ENCODE peak calls at places on chromosome 16, in four cellular contexts. Y, Q, X and E are unnamed samples.

GRCh38 chr16:85169333-85170065 is 57.2 kb upstream of the CIBAR2 start:
- DNase-seq in Y (no peak), X (no peak), Q (no peak), E (peak)

GRCh38 chr16:57795431-57795878 is 6.8 kb downstream of the KIFC3 start:
- DNase-seq in Y (no peak), X (no peak), Q (no peak), E (peak)

GRCh38 chr16:22663389-22664064 is 150.4 kb upstream of the HS3ST2 start:
- DNase-seq in X (no peak), Q (no peak), Y (no peak), E (no peak)

GRCh38 chr16:75591001-75591852 is 25.0 kb downstream of the GABARAPL2 start:
- DNase-seq in Y (peak), Q (peak), X (peak), E (peak)

GRCh38 chr16:75304521-75305363 is 53.3 kb upstream of the BCAR1 start:
- DNase-seq in Q (peak), Y (peak), X (peak), E (peak)

GRCh38 chr16:89320717-89321501 is 103.4 kb downstream of the ZNF778 start:
- DNase-seq in X (peak), Q (peak), Y (no peak), E (peak)

GRCh38 chr16:4290236-4290830 is 17.5 kb upstream of the TFAP4 start:
- DNase-seq in Q (no peak), X (no peak), Y (no peak), E (peak)

GRCh38 chr16:78504391-78504945 is 405.0 kb downstream of the WWOX start:
- DNase-seq in Q (peak), X (no peak), Y (no peak), E (no peak)

GRCh38 chr16:58125781-58126335 is 3.3 kb downstream of the CFAP20 start:
- DNase-seq in Y (no peak), Q (no peak), X (no peak), E (no peak)

GRCh38 chr16:77905356-77905920 is 116.9 kb upstream of the CLEC3A start:
- DNase-seq in Q (no peak), Y (no peak), X (no peak), E (no peak)

GRCh38 chr16:67394271-67395104 is 1.2 kb upstream of the TPPP3 start:
- DNase-seq in Y (no peak), X (peak), Q (no peak), E (no peak)

GRCh38 chr16:62036101-62036806 is at the start of gene CDH8:
- DNase-seq in X (no peak), Y (no peak), Q (peak), E (peak)

GRCh38 chr16:51682905-51683304 is 531.8 kb upstream of the SALL1 start:
- DNase-seq in X (no peak), Y (no peak), Q (no peak), E (no peak)

GRCh38 chr16:27313422-27314160 is at the start of gene IL4R:
- DNase-seq in Y (peak), X (peak), Q (no peak), E (peak)

GRCh38 chr16:23986455-23986854 is 150.7 kb downstream of the PRKCB start:
- DNase-seq in Q (no peak), Y (no peak), X (no peak), E (no peak)

GRCh38 chr16:80259289-80259805 is 281.4 kb upstream of the DYNLRB2 start:
- DNase-seq in Y (no peak), X (no peak), Q (no peak), E (peak)

GRCh38 chr16:4306439-4307214 is 9.2 kb upstream of the GLIS2 start:
- DNase-seq in Y (no peak), X (no peak), Q (no peak), E (no peak)

GRCh38 chr16:6165330-6165984 is 1067.9 kb upstream of the EEF2KMT start:
- DNase-seq in Q (no peak), Y (no peak), X (no peak), E (peak)

GRCh38 chr16:85673529-85674417 is 15.0 kb downstream of the GINS2 start:
- DNase-seq in X (peak), Q (peak), Y (no peak), E (peak)

GRCh38 chr16:87041286-87041685 is 275.9 kb downstream of the C16orf95 start:
- DNase-seq in Y (no peak), X (no peak), Q (no peak), E (no peak)

GRCh38 chr16:87295661-87296531 is 21.3 kb downstream of the C16orf95 start:
- DNase-seq in Y (no peak), X (no peak), Q (no peak), E (no peak)

GRCh38 chr16:56480776-56481467 is 29.6 kb downstream of the OGFOD1 start:
- DNase-seq in X (no peak), Q (no peak), Y (no peak), E (no peak)

GRCh38 chr16:31216552-31217530 is at the start of gene PYDC1:
- DNase-seq in X (no peak), Q (no peak), Y (no peak), E (no peak)

GRCh38 chr16:87086156-87086555 is 231.0 kb downstream of the C16orf95 start:
- DNase-seq in X (no peak), Y (no peak), Q (no peak), E (peak)

GRCh38 chr16:85912271-85912974 is 13.5 kb downstream of the IRF8 start:
- DNase-seq in Q (peak), X (no peak), Y (no peak), E (peak)

GRCh38 chr16:2720719-2721633 is 952 bp upstream of the PRSS27 start:
- DNase-seq in Y (peak), X (peak), Q (peak), E (peak)

GRCh38 chr16:76639685-76640289 is 362.6 kb downstream of the CNTNAP4 start:
- DNase-seq in Y (no peak), Q (no peak), X (no peak), E (no peak)

GRCh38 chr16:49443576-49443975 is 70.0 kb downstream of the C16orf78 start:
- DNase-seq in X (no peak), Q (no peak), Y (no peak), E (no peak)

GRCh38 chr16:47817048-47817447 is 338.7 kb downstream of the ABCC12 start:
- DNase-seq in X (no peak), Y (no peak), Q (no peak), E (no peak)

GRCh38 chr16:10080031-10080772 is 102.0 kb downstream of the GRIN2A start:
- DNase-seq in Y (peak), X (peak), Q (no peak), E (peak)

GRCh38 chr16:28320741-28321140 is 28.4 kb downstream of the SBK1 start:
- DNase-seq in Q (no peak), X (no peak), Y (no peak), E (no peak)

GRCh38 chr16:67021321-67021720 is 7.6 kb upstream of the CBFB start:
- DNase-seq in Y (no peak), Q (no peak), X (no peak), E (no peak)

GRCh38 chr16:68365167-68365817 is 54.5 kb downstream of the PRMT7 start:
- DNase-seq in X (no peak), Q (no peak), Y (no peak), E (no peak)

GRCh38 chr16:21264226-21265036 is 13.7 kb downstream of the CRYM start:
- DNase-seq in X (peak), Y (no peak), Q (no peak), E (no peak)

GRCh38 chr16:55528974-55529373 is 20.1 kb downstream of the LPCAT2 start:
- DNase-seq in Q (no peak), Y (no peak), X (no peak), E (no peak)

GRCh38 chr16:24428751-24429150 is 110.6 kb upstream of the RBBP6 start:
- DNase-seq in X (no peak), Y (no peak), Q (no peak), E (no peak)

GRCh38 chr16:16018705-16019104 is 69.3 kb downstream of the ABCC1 start:
- DNase-seq in X (no peak), Q (no peak), Y (no peak), E (no peak)

GRCh38 chr16:70770291-70770967 is 30.5 kb downstream of the VAC14 start:
- DNase-seq in X (no peak), Q (no peak), Y (no peak), E (no peak)

GRCh38 chr16:3001316-3001715 is 11.4 kb upstream of the CLDN9 start:
- DNase-seq in Q (no peak), Y (no peak), X (no peak), E (no peak)

GRCh38 chr16:19230575-19230974 is 55.0 kb upstream of the CLEC19A start:
- DNase-seq in Q (no peak), X (no peak), Y (no peak), E (no peak)

GRCh38 chr16:19227643-19228042 is 57.9 kb upstream of the CLEC19A start:
- DNase-seq in Q (no peak), X (no peak), Y (no peak), E (peak)

GRCh38 chr16:19231881-19232280 is 53.6 kb upstream of the CLEC19A start:
- DNase-seq in Y (no peak), Q (no peak), X (no peak), E (no peak)

GRCh38 chr16:19228575-19228974 is 57.0 kb upstream of the CLEC19A start:
- DNase-seq in Q (no peak), Y (no peak), X (no peak), E (no peak)

GRCh38 chr16:19228057-19228456 is 57.5 kb upstream of the CLEC19A start:
- DNase-seq in Q (no peak), X (no peak), Y (no peak), E (no peak)
- H3K27ac ChIP-seq in Q (no peak), X (no peak), Y (no peak), E (no peak)

GRCh38 chr16:81505011-81505660 is 60.5 kb downstream of the CMIP start:
- DNase-seq in X (no peak), Q (no peak), Y (no peak), E (no peak)
- H3K27ac ChIP-seq in X (no peak), Q (no peak), Y (no peak), E (no peak)

DNA sequence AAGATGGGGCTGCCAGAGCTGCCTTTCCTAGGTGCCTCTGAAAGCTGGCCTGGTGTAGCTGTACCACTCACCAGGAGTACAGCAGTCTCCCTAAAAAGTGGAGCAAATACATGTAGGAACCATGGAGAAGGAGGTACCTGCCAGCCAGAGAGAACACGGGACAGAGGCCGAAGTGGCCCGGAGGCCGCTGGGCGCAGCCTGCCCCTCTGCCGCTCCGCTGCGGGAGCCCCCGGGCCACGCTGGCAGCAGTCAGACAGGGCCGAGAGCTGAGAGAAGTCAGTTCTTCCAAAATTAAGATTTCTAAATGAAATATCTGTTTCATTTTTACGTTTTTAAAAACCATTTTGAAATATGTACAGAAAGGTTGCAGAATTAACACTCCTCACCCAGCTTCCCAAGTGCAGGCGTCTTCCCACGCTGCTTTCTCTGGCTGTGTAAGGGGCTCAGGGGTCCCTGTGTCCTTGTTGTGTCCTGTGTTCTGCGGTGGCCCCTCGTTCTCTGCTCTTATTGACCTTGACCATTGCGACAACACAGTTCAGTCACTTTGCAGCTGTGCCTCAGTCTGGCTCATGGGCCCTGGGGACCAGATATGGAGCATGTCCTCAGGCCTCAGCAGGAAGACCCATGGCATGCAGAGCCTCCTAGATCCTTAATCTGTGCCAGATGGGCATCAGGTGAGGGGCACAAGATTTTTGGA is 5.0 kb downstream of the MAPK8IP3 start:
- DNase-seq in X (no peak), Y (no peak), Q (no peak), E (no peak)
- H3K27ac ChIP-seq in X (no peak), Y (no peak), Q (no peak), E (no peak)

GRCh38 chr16:81533175-81533507 is 88.5 kb downstream of the CMIP start:
- DNase-seq in Y (no peak), X (no peak), Q (no peak), E (no peak)
- H3K27ac ChIP-seq in Y (no peak), X (no peak), Q (no peak), E (no peak)